ENCODE peak calls at places on chromosomes 11 and 22, in nine cellular contexts. K is amniotic stem cell; Q is pulmonary artery endothelial cell; C is foreskin fibroblast; E is mucosa of descending colon; U is lower lobe of right lung; V is NCI-H146; I is stimulated activated CD4-positive, alpha-beta T cell treated with anti-CD3 and anti-CD28 coated beads, Interleukin-4, amount 100 ng/mL, for 48 hours; J is amygdala. T is an unnamed sample.

GRCh38 chr11:120255519-120255866 is 15.6 kb downstream of the POU2F3 start:
- DNase-seq in V (no peak), C (no peak), U (no peak), K (no peak), Q (no peak), J (no peak), I (no peak), E (no peak), T (no peak)

GRCh38 chr11:124865902-124866851 is 945 bp downstream of the ROBO3 start:
- DNase-seq in C (peak; percentile 74), J (no peak), K (no peak), E (no peak), Q (no peak), V (peak; percentile 35), I (peak; percentile 35), U (no peak), T (no peak)

GRCh38 chr11:65611758-65612603 is 2.0 kb downstream of the MAP3K11 start:
- DNase-seq in Q (peak; percentile 59), E (no peak), U (no peak), V (no peak), I (no peak), J (no peak), K (no peak), C (no peak), T (no peak)

GRCh38 chr11:68933605-68934320 is 30.1 kb downstream of the IGHMBP2 start:
- DNase-seq in J (no peak), I (no peak), C (no peak), Q (no peak), K (no peak), V (peak; percentile 94), U (no peak), E (no peak), T (no peak)

GRCh38 chr11:93662177-93662575 is 694 bp downstream of the CEP295 start:
- DNase-seq in V (no peak), I (no peak), K (no peak), U (no peak), J (no peak), E (no peak), C (no peak), Q (no peak), T (no peak)

GRCh38 chr11:131154329-131154728 is 216.1 kb upstream of the NTM start:
- DNase-seq in U (no peak), I (no peak), K (no peak), J (no peak), V (no peak), E (no peak), Q (no peak), C (no peak), T (no peak)

GRCh38 chr22:40637181-40638150 is 947 bp upstream of the MRTFA start:
- DNase-seq in K (peak; percentile 57), C (no peak), V (peak; percentile 26), E (no peak), I (peak; percentile 53), U (peak; percentile 71), Q (no peak), J (no peak), T (no peak)

GRCh38 chr11:123356539-123356938 is 73.5 kb upstream of the GRAMD1B start:
- DNase-seq in C (no peak), V (no peak), Q (no peak), K (no peak), E (no peak), U (no peak), J (no peak), I (peak; percentile 49), T (no peak)

GRCh38 chr11:32420937-32421532 is 14.3 kb downstream of the WT1 start:
- DNase-seq in I (no peak), K (no peak), J (no peak), Q (no peak), E (no peak), U (no peak), C (no peak), V (no peak), T (no peak)

GRCh38 chr22:46652081-46652929 is 32.1 kb downstream of the GRAMD4 start:
- DNase-seq in K (no peak), U (no peak), E (no peak), J (no peak), Q (no peak), C (peak; percentile 25), I (no peak), V (no peak), T (no peak)

GRCh38 chr11:623999-624704 is 603 bp downstream of the CDHR5 start:
- DNase-seq in V (no peak), E (peak; percentile 93), J (no peak), I (no peak), C (peak; percentile 59), K (no peak), U (no peak), Q (no peak), T (no peak)

GRCh38 chr11:108289699-108290098 is 66.8 kb downstream of the ATM start:
- DNase-seq in Q (no peak), V (no peak), K (no peak), I (no peak), J (no peak), E (no peak), U (no peak), C (no peak), T (no peak)

GRCh38 chr11:69842746-69843528 is 23.7 kb upstream of the FGF3 start:
- DNase-seq in U (peak; percentile 11), C (no peak), J (no peak), Q (no peak), I (no peak), V (no peak), K (no peak), E (no peak), T (no peak)

GRCh38 chr11:72041364-72042058 is 38.8 kb downstream of the NUMA1 start:
- DNase-seq in K (peak; percentile 72), J (peak; percentile 78), V (peak; percentile 70), U (peak; percentile 79), Q (peak; percentile 41), I (peak; percentile 26), E (peak; percentile 78), C (peak; percentile 88), T (no peak)

GRCh38 chr11:28606930-28607329 is 498.7 kb downstream of the METTL15 start:
- DNase-seq in C (no peak), K (no peak), U (no peak), Q (no peak), V (no peak), E (peak; percentile 29), I (no peak), J (no peak), T (no peak)